ENCODE peak calls at places on chromosomes 4 and X, in ten cellular contexts. G is kidney; K is CD8-positive, alpha-beta memory T cell; R is hepatocyte; X is neuronal stem cell; Y is AG04450; P is heart right ventricle; M is A549; U is IMR-90; S is fibroblast of lung. Z is an unnamed sample.
A peak's percentile ranks its signal among the peaks of the same experiment; 100 is the strongest.

GRCh38 chrX:81202413-81202794 is 502 bp downstream of the SH3BGRL start:
- DNase-seq in M (no peak), U (peak; percentile 12), P (no peak), Y (no peak), R (no peak), G (no peak), X (no peak), K (no peak), S (peak; percentile 41), Z (no peak)

GRCh38 chrX:47749185-47749967 is 87.3 kb upstream of the ZNF81 start:
- DNase-seq in P (peak; percentile 5), X (no peak), S (peak; percentile 75), Y (no peak), K (no peak), R (no peak), M (no peak), U (peak; percentile 61), G (no peak), Z (no peak)

GRCh38 chr4:10173754-10174749 is 57.5 kb upstream of the WDR1 start:
- DNase-seq in M (no peak), K (no peak), G (no peak), P (peak; percentile 84), Y (no peak), R (peak; percentile 29), U (no peak), X (no peak), S (no peak), Z (no peak)

GRCh38 chr4:766152-766515 is 59.8 kb downstream of the CPLX1 start:
- DNase-seq in G (peak; percentile 59), M (peak; percentile 29), Y (no peak), X (no peak), K (no peak), R (peak; percentile 47), U (peak; percentile 56), S (peak; percentile 27), P (no peak), Z (no peak)

GRCh38 chrX:36199926-36200325 is 280.4 kb downstream of the CFAP47 start:
- DNase-seq in U (no peak), M (no peak), K (no peak), P (no peak), R (no peak), Y (no peak), G (no peak), S (no peak), X (no peak), Z (no peak)

GRCh38 chrX:44989995-44990770 is 117.2 kb downstream of the KDM6A start:
- DNase-seq in U (no peak), S (peak; percentile 28), G (no peak), M (no peak), R (no peak), Y (no peak), K (no peak), P (no peak), X (no peak), Z (no peak)

GRCh38 chrX:145910017-145910416 is 92.4 kb downstream of the SLITRK2 start:
- DNase-seq in X (no peak), U (no peak), P (no peak), R (no peak), M (no peak), Y (no peak), G (no peak), K (no peak), S (peak; percentile 0), Z (no peak)

GRCh38 chrX:23783569-23784486 is 855 bp downstream of the SAT1 start:
- DNase-seq in U (no peak), S (peak; percentile 28), P (no peak), M (peak; percentile 27), X (no peak), R (no peak), G (no peak), K (no peak), Y (no peak), Z (no peak)

GRCh38 chr4:6880691-6881090 is 28.9 kb upstream of the TBC1D14 start:
- DNase-seq in K (no peak), U (no peak), Y (no peak), M (no peak), X (no peak), P (no peak), R (no peak), S (no peak), G (no peak), Z (no peak)

GRCh38 chr4:186900232-186900900 is 176.7 kb upstream of the FAT1 start:
- DNase-seq in Y (peak; percentile 24), X (no peak), R (no peak), U (peak; percentile 87), M (peak; percentile 42), K (no peak), S (peak; percentile 63), G (no peak), P (no peak), Z (no peak)
- H3K27ac ChIP-seq in Y (peak overlapping the region; percentile 39), X (no peak overlapping the region), R (no peak overlapping the region), U (no peak overlapping the region), M (peak overlapping the region; percentile 60), K (peak overlapping the region; percentile 7), S (no peak overlapping the region), G (no peak overlapping the region), P (no peak overlapping the region), Z (no peak overlapping the region)

GRCh38 chr4:113179091-113179490 is 129.6 kb downstream of the ANK2 start:
- DNase-seq in S (peak; percentile 42), G (no peak), P (no peak), Y (no peak), X (no peak), R (no peak), M (no peak), K (no peak), U (no peak), Z (no peak)
- H3K27ac ChIP-seq in S (no peak overlapping the region), G (no peak overlapping the region), P (peak overlapping the region; percentile 49), Y (no peak overlapping the region), X (no peak overlapping the region), R (no peak overlapping the region), M (no peak overlapping the region), K (no peak overlapping the region), U (no peak overlapping the region), Z (no peak overlapping the region)

DNA sequence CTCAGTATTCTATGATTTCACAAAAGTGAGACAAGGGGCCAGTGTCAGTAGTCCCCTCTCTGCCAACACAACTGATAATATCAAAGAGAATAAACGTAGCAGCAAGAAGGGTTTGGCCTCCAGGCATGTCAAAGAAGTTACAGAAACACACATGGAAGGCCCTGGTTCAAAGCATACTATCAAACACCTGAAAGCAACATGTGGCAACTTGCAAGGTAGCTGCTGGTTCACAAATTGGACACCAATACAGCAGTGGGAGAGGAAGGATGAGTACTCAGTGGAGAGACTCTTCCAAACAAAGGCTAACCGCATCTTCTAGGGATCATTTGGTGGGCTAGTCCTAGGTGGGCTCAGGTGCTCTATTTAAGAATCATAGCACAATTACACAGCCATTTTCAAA is 74.9 kb upstream of the MAOA start:
- DNase-seq in G (no peak), X (no peak), K (no peak), R (no peak), Y (no peak), M (no peak), U (no peak), P (no peak), S (no peak), Z (no peak)
- H3K27ac ChIP-seq in G (no peak overlapping the region), X (no peak overlapping the region), K (no peak overlapping the region), R (no peak overlapping the region), Y (no peak overlapping the region), M (no peak overlapping the region), U (no peak overlapping the region), P (no peak overlapping the region), S (no peak overlapping the region), Z (no peak overlapping the region)

DNA sequence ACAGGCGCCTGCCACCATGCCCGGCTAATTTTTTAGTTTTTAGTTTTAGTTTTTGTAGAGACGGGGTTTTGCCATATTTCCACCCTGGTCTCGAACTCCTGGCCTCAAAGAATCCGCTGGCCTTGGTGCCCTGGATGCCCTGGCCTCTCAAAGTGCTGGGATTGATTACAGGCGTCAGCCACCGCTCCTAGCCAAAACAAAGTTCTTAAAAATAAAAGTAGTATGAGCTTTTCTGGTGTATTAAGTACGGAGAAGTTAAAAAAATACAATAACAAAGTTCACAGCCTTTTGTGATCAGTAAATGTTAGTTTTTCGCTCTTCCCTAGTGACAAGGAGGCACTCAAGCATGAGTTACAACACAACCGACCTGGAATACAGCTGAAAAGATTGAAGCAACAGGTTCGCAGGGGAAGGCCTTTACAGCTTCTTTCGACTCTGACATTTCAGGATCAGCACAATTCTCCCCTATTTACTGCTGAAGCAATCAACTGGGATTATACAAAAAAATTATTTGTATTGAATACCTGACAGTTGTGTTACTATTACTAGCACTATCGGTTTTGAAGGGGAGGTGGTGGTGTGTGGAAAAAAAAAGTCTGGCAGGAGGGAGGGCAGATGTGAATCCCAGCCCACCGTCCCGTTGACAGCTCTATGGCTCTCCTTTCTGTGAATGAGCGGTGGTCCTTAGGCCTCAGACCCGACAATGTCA is 893 bp upstream of the METAP1 start:
- DNase-seq in X (no peak), U (peak; percentile 8), R (no peak), K (no peak), P (no peak), G (no peak), Y (no peak), M (peak; percentile 1), S (no peak), Z (no peak)
- H3K27ac ChIP-seq in X (peak overlapping the region; percentile 30), U (peak overlapping the region; percentile 80), R (peak overlapping the region; percentile 90), K (peak overlapping the region; percentile 87), P (peak overlapping the region; percentile 92), G (peak overlapping the region; percentile 71), Y (peak overlapping the region; percentile 77), M (peak overlapping the region; percentile 83), S (peak overlapping the region; percentile 72), Z (peak overlapping the region; percentile 56)

GRCh38 chr4:2939383-2940243 is 23.6 kb downstream of the NOP14 start:
- DNase-seq in S (no peak), K (no peak), M (no peak), G (peak; percentile 75), U (no peak), Y (no peak), X (no peak), P (no peak), R (no peak), Z (no peak)

GRCh38 chr4:2938906-2939305 is 24.3 kb downstream of the NOP14 start:
- DNase-seq in S (no peak), Y (no peak), G (peak; percentile 48), K (no peak), U (no peak), P (no peak), M (no peak), X (no peak), R (no peak), Z (no peak)

GRCh38 chr4:2937146-2937857 is 25.9 kb downstream of the NOP14 start:
- DNase-seq in Y (no peak), M (peak; percentile 29), U (no peak), G (peak; percentile 93), P (no peak), K (peak; percentile 57), S (no peak), R (peak; percentile 39), X (no peak), Z (no peak)

GRCh38 chr4:2936773-2937145 is 26.4 kb downstream of the NOP14 start:
- DNase-seq in M (no peak), U (peak; percentile 58), K (peak; percentile 78), G (peak; percentile 82), P (no peak), Y (no peak), R (peak; percentile 42), S (peak; percentile 33), X (no peak), Z (no peak)

GRCh38 chr4:2937986-2938385 is 25.2 kb downstream of the NOP14 start:
- DNase-seq in U (no peak), X (no peak), P (no peak), M (no peak), G (no peak), S (no peak), Y (no peak), R (no peak), K (no peak), Z (no peak)
- H3K27ac ChIP-seq in U (no peak overlapping the region), X (no peak overlapping the region), P (no peak overlapping the region), M (no peak overlapping the region), G (no peak overlapping the region), S (no peak overlapping the region), Y (no peak overlapping the region), R (no peak overlapping the region), K (no peak overlapping the region), Z (no peak overlapping the region)

Z was measured in substantia nigra.